ENCODE peak calls at places on chromosome X, in seven cellular contexts. F, C, S, L, M, G and Q are unnamed samples.

GRCh38 chrX:29662759-29663503 is 552.4 kb upstream of the MAGEB2 start:
- DNase-seq in F (no peak), C (no peak), S (no peak), L (no peak), M (peak; percentile 55), G (peak; percentile 98), Q (no peak)

GRCh38 chrX:51461053-51462050 is 35.0 kb downstream of the NUDT11 start:
- DNase-seq in F (no peak), C (peak; percentile 6), S (no peak), L (no peak), M (peak; percentile 37), G (peak; percentile 42), Q (no peak)

GRCh38 chrX:105307762-105308161 is 87.3 kb upstream of the TEX13A start:
- DNase-seq in F (no peak), C (no peak), S (no peak), L (no peak), M (no peak), G (peak; percentile 29), Q (no peak)

GRCh38 chrX:20362268-20363002 is 95.7 kb upstream of the RPS6KA3 start:
- DNase-seq in F (no peak), C (no peak), S (no peak), L (no peak), M (peak; percentile 32), G (peak; percentile 50), Q (no peak)

GRCh38 chrX:152601848-152602616 is 35.7 kb upstream of the GABRQ start:
- DNase-seq in F (no peak), C (no peak), S (no peak), L (no peak), M (peak; percentile 56), G (no peak), Q (no peak)

GRCh38 chrX:17707731-17708130 is 29.6 kb upstream of the SCML1 start:
- DNase-seq in F (no peak), C (no peak), S (no peak), L (no peak), M (no peak), G (no peak), Q (no peak)

GRCh38 chrX:133290076-133290475 is 71.9 kb upstream of the TFDP3 start:
- DNase-seq in F (no peak), C (no peak), S (no peak), L (no peak), M (no peak), G (peak; percentile 7), Q (no peak)

GRCh38 chrX:44400588-44400987 is 57.1 kb upstream of the EFHC2 start:
- DNase-seq in F (no peak), C (no peak), S (no peak), L (no peak), M (no peak), G (peak; percentile 96), Q (no peak)

GRCh38 chrX:132561483-132561882 is 72.6 kb upstream of the MBNL3 start:
- DNase-seq in F (no peak), C (no peak), S (no peak), L (no peak), M (no peak), G (no peak), Q (no peak)

GRCh38 chrX:31500920-31501319 is 429.1 kb upstream of the FTHL17 start:
- DNase-seq in F (no peak), C (no peak), S (no peak), L (no peak), M (peak; percentile 26), G (peak; percentile 36), Q (no peak)

GRCh38 chrX:13815664-13816063 is 1.2 kb downstream of the GPM6B start:
- DNase-seq in F (no peak), C (no peak), S (no peak), L (no peak), M (no peak), G (no peak), Q (no peak)

GRCh38 chrX:69120476-69120875 is 44.8 kb downstream of the PJA1 start:
- DNase-seq in F (no peak), C (no peak), S (no peak), L (no peak), M (no peak), G (no peak), Q (no peak)

GRCh38 chrX:38870386-38870895 is 69.2 kb downstream of the MID1IP1 start:
- DNase-seq in F (no peak), C (no peak), S (no peak), L (no peak), M (peak; percentile 55), G (peak; percentile 3), Q (no peak)

GRCh38 chrX:96183843-96184242 is 500.8 kb upstream of the DIAPH2 start:
- DNase-seq in F (no peak), C (no peak), S (no peak), L (no peak), M (peak; percentile 41), G (peak; percentile 1), Q (no peak)

GRCh38 chrX:5971300-5971699 is 257.4 kb downstream of the NLGN4X start:
- DNase-seq in F (no peak), C (no peak), S (no peak), L (no peak), M (no peak), G (no peak), Q (no peak)

GRCh38 chrX:2374086-2374485 is 126.7 kb downstream of the DHRSX start:
- DNase-seq in F (no peak), C (no peak), S (no peak), L (no peak), M (no peak), G (peak; percentile 33), Q (no peak)

GRCh38 chrX:44906041-44906440 is 33.1 kb downstream of the KDM6A start:
- DNase-seq in F (no peak), C (no peak), S (no peak), L (no peak), M (no peak), G (no peak), Q (no peak)

GRCh38 chrX:17005712-17006372 is 59.4 kb downstream of the REPS2 start:
- DNase-seq in F (no peak), C (no peak), S (no peak), L (no peak), M (no peak), G (no peak), Q (no peak)

GRCh38 chrX:151899622-151900021 is 13.1 kb upstream of the MAGEA4 start:
- DNase-seq in F (no peak), C (no peak), S (no peak), L (no peak), M (peak; percentile 48), G (peak; percentile 1), Q (no peak)

GRCh38 chrX:78619829-78620228 is 39.3 kb downstream of the RTL3 start:
- DNase-seq in F (no peak), C (peak; percentile 22), S (no peak), L (no peak), M (no peak), G (no peak), Q (no peak)

GRCh38 chrX:54237014-54237413 is 54.0 kb upstream of the FAM120C start:
- DNase-seq in F (no peak), C (no peak), S (no peak), L (no peak), M (peak; percentile 13), G (no peak), Q (no peak)

GRCh38 chrX:19544693-19545305 is 29.5 kb upstream of the MAP3K15 start:
- DNase-seq in F (no peak), C (peak; percentile 22), S (no peak), L (no peak), M (peak; percentile 45), G (peak; percentile 70), Q (peak; percentile 8)

GRCh38 chrX:151476597-151476996 is 79.6 kb downstream of the VMA21 start:
- DNase-seq in F (no peak), C (no peak), S (no peak), L (no peak), M (peak; percentile 80), G (no peak), Q (no peak)

GRCh38 chrX:16785247-16786138 is 773 bp upstream of the TXLNG start:
- DNase-seq in F (no peak), C (no peak), S (peak; percentile 36), L (peak; percentile 69), M (no peak), G (no peak), Q (no peak)

GRCh38 chrX:135396566-135396965 is 25.2 kb upstream of the SMIM10L2A start:
- DNase-seq in F (no peak), C (no peak), S (no peak), L (no peak), M (no peak), G (no peak), Q (no peak)

GRCh38 chrX:45228126-45228525 is 27.4 kb upstream of the DIPK2B start:
- DNase-seq in F (no peak), C (no peak), S (no peak), L (no peak), M (no peak), G (no peak), Q (no peak)

DNA sequence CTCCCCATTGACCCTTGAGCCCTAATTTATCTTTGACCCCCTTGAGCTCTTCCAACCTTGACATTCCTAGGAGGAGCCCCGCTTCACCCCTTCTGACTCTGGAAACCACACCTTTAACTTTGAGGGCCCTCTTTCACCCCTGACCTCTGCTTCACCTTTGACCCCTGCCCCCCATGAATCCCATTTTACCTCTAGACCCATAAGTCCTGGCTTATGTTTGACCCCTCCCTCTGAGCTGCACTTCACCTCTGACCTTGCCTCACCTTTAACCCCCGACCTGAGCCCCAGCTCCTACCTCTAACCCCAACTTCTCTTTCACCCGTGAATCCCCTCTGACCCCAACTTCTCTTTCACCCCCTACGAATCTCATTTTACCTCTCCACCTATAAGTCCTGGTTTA is 169.7 kb downstream of the THOC2 start:
- DNase-seq in F (no peak), C (no peak), S (no peak), L (no peak), M (no peak), G (no peak), Q (no peak)
- H3K4me3 ChIP-seq in F (no peak overlapping the region), C (no peak overlapping the region), S (no peak overlapping the region), L (no peak overlapping the region), M (no peak overlapping the region), G (no peak overlapping the region), Q (no peak overlapping the region)

GRCh38 chrX:154061801-154062200 is 35.7 kb downstream of the MECP2 start:
- DNase-seq in F (no peak), C (no peak), S (no peak), L (no peak), M (no peak), G (no peak), Q (no peak)
- H3K4me1 ChIP-seq in F (peaks cover 35% of the 10 kb centered on the region), C (peaks cover 25% of the 10 kb centered on the region), S (no peaks in the 10 kb centered on the region), L (peaks cover 70% of the 10 kb centered on the region), M (no peaks in the 10 kb centered on the region), G (peaks cover 10% of the 10 kb centered on the region), Q (peaks cover 13% of the 10 kb centered on the region)

GRCh38 chrX:22135171-22135711 is 103.1 kb downstream of the PHEX start:
- DNase-seq in F (no peak), C (no peak), S (no peak), L (no peak), M (no peak), G (peak; percentile 45), Q (no peak)
- H3K27ac ChIP-seq in F (peak overlapping the region; percentile 59), C (peak overlapping the region; percentile 12), S (no peak overlapping the region), L (peak overlapping the region; percentile 74), M (no peak overlapping the region), G (peak overlapping the region; percentile 96), Q (no peak overlapping the region)

GRCh38 chrX:47661539-47661938 is 2.6 kb upstream of the UXT start:
- DNase-seq in F (no peak), C (no peak), S (no peak), L (no peak), M (no peak), G (no peak), Q (no peak)

GRCh38 chrX:47662144-47662657 is 3.2 kb upstream of the UXT start:
- DNase-seq in F (no peak), C (no peak), S (no peak), L (no peak), M (peak; percentile 38), G (peak; percentile 93), Q (no peak)

GRCh38 chrX:47658684-47659515 is at the start of gene UXT:
- DNase-seq in F (peak; percentile 95), C (peak; percentile 92), S (peak; percentile 89), L (peak; percentile 98), M (peak; percentile 98), G (peak; percentile 94), Q (peak; percentile 91)

GRCh38 chrX:47658301-47658683 is 688 bp downstream of the UXT start:
- DNase-seq in F (no peak), C (no peak), S (no peak), L (no peak), M (no peak), G (no peak), Q (no peak)
- H3K4me3 ChIP-seq in F (peak overlapping the region; percentile 62), C (peak overlapping the region; percentile 68), S (peak overlapping the region; percentile 45), L (peak overlapping the region; percentile 60), M (peak overlapping the region; percentile 54), G (peak overlapping the region; percentile 87), Q (peak overlapping the region; percentile 18)